ENCODE peak calls at places on chromosomes 3 and 15, in nine cellular contexts. U, E, D, G, J, Q, F, C and A are unnamed samples.

GRCh38 chr15:99348412-99348811 is 97.1 kb downstream of the LRRC28 start:
- DNase-seq in U (no peak), E (no peak), D (no peak), G (no peak), J (no peak), Q (no peak), F (no peak), C (no peak), A (no peak)

GRCh38 chr15:35496585-35496984 is 49.4 kb downstream of the DPH6 start:
- DNase-seq in U (no peak), E (no peak), D (no peak), G (no peak), J (no peak), Q (no peak), F (no peak), C (no peak), A (no peak)

GRCh38 chr15:60656491-60657284 is 177.7 kb upstream of the ICE2 start:
- DNase-seq in U (no peak), E (no peak), D (no peak), G (peak), J (no peak), Q (no peak), F (no peak), C (no peak), A (no peak)

GRCh38 chr3:177813322-177813721 is 616.0 kb upstream of the TBL1XR1 start:
- DNase-seq in U (peak), E (peak), D (no peak), G (no peak), J (peak), Q (no peak), F (peak), C (no peak), A (no peak)

GRCh38 chr3:190424478-190425439 is 24.9 kb downstream of the TMEM207 start:
- DNase-seq in U (peak), E (peak), D (peak), G (peak), J (peak), Q (peak), F (peak), C (no peak), A (peak)

GRCh38 chr15:73844356-73844755 is 29.0 kb upstream of the TBC1D21 start:
- DNase-seq in U (no peak), E (no peak), D (no peak), G (no peak), J (no peak), Q (no peak), F (no peak), C (no peak), A (no peak)

GRCh38 chr3:163726125-163726524 is 1352.2 kb downstream of the SI start:
- DNase-seq in U (no peak), E (no peak), D (no peak), G (no peak), J (no peak), Q (no peak), F (no peak), C (no peak), A (no peak)

GRCh38 chr15:63189955-63190691 is 717 bp downstream of the RAB8B start:
- DNase-seq in U (no peak), E (no peak), D (peak), G (no peak), J (peak), Q (no peak), F (no peak), C (no peak), A (no peak)

GRCh38 chr3:114293846-114294245 is at the start of gene TIGIT:
- DNase-seq in U (no peak), E (no peak), D (no peak), G (no peak), J (no peak), Q (no peak), F (no peak), C (no peak), A (no peak)

GRCh38 chr15:77024273-77025065 is 29.5 kb downstream of the PSTPIP1 start:
- DNase-seq in U (peak), E (peak), D (peak), G (peak), J (peak), Q (peak), F (peak), C (peak), A (peak)

GRCh38 chr3:135868801-135869200 is 96.7 kb upstream of the PPP2R3A start:
- DNase-seq in U (no peak), E (no peak), D (no peak), G (no peak), J (no peak), Q (no peak), F (no peak), C (no peak), A (no peak)

GRCh38 chr3:150248116-150248864 is 159.8 kb upstream of the TSC22D2 start:
- DNase-seq in U (no peak), E (no peak), D (no peak), G (peak), J (no peak), Q (no peak), F (no peak), C (no peak), A (no peak)

GRCh38 chr3:13203398-13204176 is 130.4 kb upstream of the IQSEC1 start:
- DNase-seq in U (no peak), E (no peak), D (no peak), G (no peak), J (no peak), Q (peak), F (no peak), C (no peak), A (no peak)

GRCh38 chr3:147414369-147415135 is 5.4 kb downstream of the ZIC1 start:
- DNase-seq in U (no peak), E (no peak), D (no peak), G (no peak), J (no peak), Q (no peak), F (no peak), C (no peak), A (no peak)

GRCh38 chr3:39448506-39449233 is 18.8 kb upstream of the MOBP start:
- DNase-seq in U (no peak), E (no peak), D (peak), G (no peak), J (no peak), Q (no peak), F (no peak), C (no peak), A (no peak)

GRCh38 chr3:59818033-59818936 is 768.5 kb upstream of the CFAP20DC start:
- DNase-seq in U (peak), E (peak), D (peak), G (peak), J (no peak), Q (peak), F (peak), C (no peak), A (no peak)

GRCh38 chr3:29452923-29453277 is 172.0 kb downstream of the RBMS3 start:
- DNase-seq in U (no peak), E (no peak), D (no peak), G (no peak), J (no peak), Q (no peak), F (no peak), C (no peak), A (no peak)

GRCh38 chr3:13112521-13113345 is 39.5 kb upstream of the IQSEC1 start:
- DNase-seq in U (no peak), E (peak), D (no peak), G (no peak), J (no peak), Q (peak), F (no peak), C (peak), A (no peak)

GRCh38 chr15:55587321-55588069 is 650 bp downstream of the PYGO1 start:
- DNase-seq in U (peak), E (peak), D (peak), G (no peak), J (peak), Q (peak), F (no peak), C (no peak), A (no peak)

GRCh38 chr3:9316881-9317341 is 45.9 kb upstream of the THUMPD3 start:
- DNase-seq in U (peak), E (no peak), D (peak), G (peak), J (peak), Q (no peak), F (no peak), C (peak), A (peak)

GRCh38 chr15:71743861-71744382 is 66.4 kb upstream of the NR2E3 start:
- DNase-seq in U (peak), E (no peak), D (peak), G (peak), J (peak), Q (no peak), F (peak), C (no peak), A (no peak)

GRCh38 chr3:154818676-154819255 is 261.4 kb upstream of the MME start:
- DNase-seq in U (no peak), E (no peak), D (no peak), G (no peak), J (no peak), Q (no peak), F (no peak), C (no peak), A (no peak)

GRCh38 chr3:21449738-21450137 is 301.3 kb downstream of the ZNF385D start:
- DNase-seq in U (peak), E (no peak), D (no peak), G (peak), J (no peak), Q (no peak), F (no peak), C (no peak), A (no peak)

GRCh38 chr3:107596639-107597038 is 73.9 kb downstream of the BBX start:
- DNase-seq in U (no peak), E (no peak), D (no peak), G (no peak), J (no peak), Q (no peak), F (no peak), C (no peak), A (no peak)

GRCh38 chr3:13010770-13011169 is 62.5 kb downstream of the IQSEC1 start:
- DNase-seq in U (no peak), E (no peak), D (no peak), G (no peak), J (no peak), Q (peak), F (no peak), C (no peak), A (no peak)

GRCh38 chr15:69172854-69173253 is 12.4 kb downstream of the GLCE start:
- DNase-seq in U (no peak), E (no peak), D (peak), G (no peak), J (no peak), Q (no peak), F (no peak), C (no peak), A (no peak)

GRCh38 chr15:28120359-28120640 is 21.2 kb upstream of the OCA2 start:
- DNase-seq in U (no peak), E (no peak), D (no peak), G (no peak), J (no peak), Q (no peak), F (no peak), C (no peak), A (no peak)

GRCh38 chr15:60012695-60013094 is 8.6 kb downstream of the FOXB1 start:
- DNase-seq in U (no peak), E (no peak), D (no peak), G (no peak), J (no peak), Q (no peak), F (no peak), C (no peak), A (no peak)

GRCh38 chr3:105144837-105145236 is 221.9 kb upstream of the ALCAM start:
- DNase-seq in U (no peak), E (no peak), D (no peak), G (no peak), J (no peak), Q (no peak), F (no peak), C (no peak), A (no peak)

GRCh38 chr15:50149090-50149489 is 30.1 kb upstream of the ATP8B4 start:
- DNase-seq in U (no peak), E (no peak), D (no peak), G (no peak), J (no peak), Q (no peak), F (no peak), C (no peak), A (no peak)

GRCh38 chr15:66780172-66780972 is 78.3 kb downstream of the SMAD6 start:
- DNase-seq in U (peak), E (no peak), D (peak), G (no peak), J (no peak), Q (no peak), F (no peak), C (no peak), A (peak)

GRCh38 chr3:194691481-194692281 is 6.0 kb downstream of the FAM43A start:
- DNase-seq in U (no peak), E (no peak), D (no peak), G (no peak), J (peak), Q (no peak), F (peak), C (no peak), A (no peak)

GRCh38 chr15:70519004-70519365 is 244.4 kb downstream of the UACA start:
- DNase-seq in U (no peak), E (no peak), D (no peak), G (no peak), J (no peak), Q (no peak), F (no peak), C (no peak), A (no peak)

GRCh38 chr15:29656636-29657475 is 165.4 kb downstream of the TJP1 start:
- DNase-seq in U (no peak), E (no peak), D (no peak), G (no peak), J (no peak), Q (no peak), F (no peak), C (no peak), A (no peak)

GRCh38 chr15:65651831-65652749 is 30.4 kb downstream of the SLC24A1 start:
- DNase-seq in U (no peak), E (no peak), D (no peak), G (no peak), J (no peak), Q (no peak), F (no peak), C (no peak), A (no peak)

GRCh38 chr15:85500060-85500708 is 119.8 kb downstream of the AKAP13 start:
- DNase-seq in U (no peak), E (no peak), D (no peak), G (no peak), J (no peak), Q (no peak), F (no peak), C (no peak), A (no peak)

GRCh38 chr15:62068787-62069170 is 2.0 kb downstream of the C2CD4A start:
- DNase-seq in U (no peak), E (no peak), D (no peak), G (no peak), J (no peak), Q (no peak), F (no peak), C (no peak), A (no peak)

GRCh38 chr3:180744226-180744625 is 64.9 kb upstream of the CCDC39 start:
- DNase-seq in U (no peak), E (no peak), D (no peak), G (no peak), J (no peak), Q (no peak), F (no peak), C (no peak), A (no peak)

GRCh38 chr15:94524565-94524964 is 293.2 kb downstream of the MCTP2 start:
- DNase-seq in U (no peak), E (no peak), D (peak), G (no peak), J (no peak), Q (no peak), F (no peak), C (no peak), A (no peak)

GRCh38 chr15:67021455-67021854 is 43.9 kb upstream of the SMAD3 start:
- DNase-seq in U (no peak), E (no peak), D (no peak), G (no peak), J (no peak), Q (no peak), F (no peak), C (no peak), A (no peak)

DNA sequence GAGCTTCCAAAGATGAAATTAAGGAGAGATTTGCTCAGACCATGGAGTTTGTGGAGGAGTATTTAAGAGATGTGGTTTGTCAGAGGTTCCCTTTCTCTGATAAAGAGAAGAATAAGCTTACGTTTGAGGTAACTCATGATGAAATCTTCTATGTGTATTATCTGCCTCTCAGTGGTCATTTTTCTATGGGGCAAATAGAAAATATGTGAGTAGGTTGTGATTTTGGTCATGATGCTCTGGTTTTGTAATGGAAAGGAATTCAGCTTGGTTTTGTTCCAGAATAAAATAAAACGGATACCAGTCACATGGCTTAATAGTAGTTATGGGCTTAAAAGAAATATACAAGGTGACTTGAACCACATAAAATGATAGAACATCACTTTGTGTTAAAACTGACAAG is 181.1 kb downstream of the ITPR1 start:
- DNase-seq in U (no peak), E (no peak), D (no peak), G (no peak), J (no peak), Q (no peak), F (no peak), C (no peak), A (no peak)
- H3K27ac ChIP-seq in U (no peak), E (no peak), D (no peak), G (no peak), J (no peak), Q (no peak), F (no peak), C (peak), A (no peak)

GRCh38 chr3:126083138-126083445 is 832 bp downstream of the SLC41A3 start:
- DNase-seq in U (no peak), E (no peak), D (no peak), G (no peak), J (no peak), Q (no peak), F (no peak), C (no peak), A (no peak)
- H3K27ac ChIP-seq in U (peak), E (peak), D (no peak), G (no peak), J (no peak), Q (peak), F (peak), C (peak), A (peak)

GRCh38 chr15:64341961-64342360 is 14.0 kb downstream of the CSNK1G1 start:
- DNase-seq in U (no peak), E (no peak), D (no peak), G (no peak), J (no peak), Q (no peak), F (no peak), C (no peak), A (no peak)

GRCh38 chr15:64340355-64340754 is 15.6 kb downstream of the CSNK1G1 start:
- DNase-seq in U (no peak), E (no peak), D (no peak), G (no peak), J (no peak), Q (no peak), F (no peak), C (no peak), A (no peak)

GRCh38 chr15:64344651-64345262 is 11.2 kb downstream of the CSNK1G1 start:
- DNase-seq in U (no peak), E (no peak), D (no peak), G (no peak), J (peak), Q (no peak), F (no peak), C (no peak), A (no peak)

GRCh38 chr15:64343841-64344240 is 12.1 kb downstream of the CSNK1G1 start:
- DNase-seq in U (no peak), E (no peak), D (no peak), G (no peak), J (peak), Q (no peak), F (no peak), C (no peak), A (no peak)

DNA sequence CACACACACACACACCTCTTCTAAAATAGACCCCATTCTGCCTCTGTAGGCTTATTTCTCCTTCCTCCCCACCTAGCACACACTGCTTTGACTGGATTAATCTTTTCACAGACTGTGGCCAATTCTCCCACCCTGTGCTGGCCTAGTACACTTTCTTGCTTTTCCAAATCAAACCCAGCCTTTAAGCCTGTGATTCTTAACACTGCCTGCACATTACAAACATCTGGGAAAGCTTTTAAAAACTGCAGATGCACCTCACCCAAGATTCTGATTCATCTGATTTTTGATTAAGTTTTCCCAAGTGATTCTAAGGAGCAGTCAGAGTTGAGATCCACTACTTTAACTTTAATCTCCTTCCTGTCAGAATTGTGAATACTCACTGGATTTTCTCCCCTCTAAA is 12.8 kb downstream of the CSNK1G1 start:
- DNase-seq in U (no peak), E (no peak), D (no peak), G (no peak), J (peak), Q (no peak), F (no peak), C (no peak), A (no peak)
- H3K27ac ChIP-seq in U (no peak), E (no peak), D (no peak), G (no peak), J (peak), Q (no peak), F (no peak), C (no peak), A (no peak)

GRCh38 chr3:47610572-47610971 is 31.9 kb upstream of the CSPG5 start:
- DNase-seq in U (no peak), E (no peak), D (no peak), G (no peak), J (no peak), Q (no peak), F (no peak), C (no peak), A (no peak)

GRCh38 chr3:47611577-47611976 is 32.9 kb upstream of the CSPG5 start:
- DNase-seq in U (no peak), E (no peak), D (no peak), G (no peak), J (no peak), Q (no peak), F (no peak), C (no peak), A (no peak)

GRCh38 chr3:47612879-47613278 is 34.2 kb upstream of the CSPG5 start:
- DNase-seq in U (no peak), E (no peak), D (no peak), G (no peak), J (no peak), Q (no peak), F (no peak), C (no peak), A (no peak)

GRCh38 chr3:47613723-47614122 is 35.1 kb upstream of the CSPG5 start:
- DNase-seq in U (no peak), E (no peak), D (no peak), G (no peak), J (no peak), Q (no peak), F (no peak), C (no peak), A (no peak)

DNA sequence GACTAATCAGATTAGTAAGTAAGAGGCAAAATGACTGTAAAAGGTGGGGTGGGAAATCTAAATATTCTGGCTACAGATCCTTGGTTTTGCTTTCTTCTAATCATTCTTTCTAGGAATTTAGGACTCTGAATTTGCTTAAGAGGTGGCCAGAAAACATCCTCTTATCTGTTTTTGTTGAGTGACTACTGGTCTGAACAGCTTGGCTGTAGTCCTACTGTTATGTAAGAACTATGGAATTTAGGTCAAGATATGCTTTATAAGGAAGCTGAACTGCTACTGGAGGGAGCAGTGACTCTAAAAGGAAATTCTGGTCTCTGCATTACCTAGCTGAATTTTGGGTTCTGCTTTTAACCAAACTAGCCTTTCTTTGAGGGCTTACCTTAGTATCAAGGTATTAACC is 33.5 kb upstream of the CSPG5 start:
- DNase-seq in U (no peak), E (no peak), D (no peak), G (no peak), J (peak), Q (no peak), F (no peak), C (no peak), A (no peak)
- H3K27ac ChIP-seq in U (peak), E (peak), D (no peak), G (no peak), J (no peak), Q (peak), F (no peak), C (peak), A (no peak)